ENCODE peak calls at places on chromosomes 7 and 10, in four cellular contexts. V is H9; A is naive thymus-derived CD8-positive, alpha-beta T cell; R is T-helper 1 cell. Y is an unnamed sample.

GRCh38 chr7:13032524-13032923 is 345.1 kb downstream of the ARL4A start:
- DNase-seq in V (peak; percentile 66), A (no peak), R (no peak), Y (no peak)

GRCh38 chr7:122803323-122803722 is 82.9 kb downstream of the CADPS2 start:
- DNase-seq in V (no peak), A (no peak), R (no peak), Y (no peak)

GRCh38 chr7:101179780-101180755 is at the start of gene NAT16:
- DNase-seq in V (no peak), A (no peak), R (no peak), Y (no peak)

GRCh38 chr7:131249483-131249882 is 78.2 kb upstream of the MKLN1 start:
- DNase-seq in V (no peak), A (no peak), R (no peak), Y (no peak)

GRCh38 chr10:22252801-22253577 is 35.2 kb upstream of the EBLN1 start:
- DNase-seq in V (peak; percentile 51), A (peak; percentile 24), R (peak; percentile 21), Y (no peak)

GRCh38 chr7:157271315-157271990 is 65.4 kb upstream of the DNAJB6 start:
- DNase-seq in V (no peak), A (no peak), R (no peak), Y (no peak)

GRCh38 chr7:132815696-132816334 is 239.5 kb upstream of the PLXNA4 start:
- DNase-seq in V (no peak), A (no peak), R (no peak), Y (no peak)

GRCh38 chr10:59335497-59335896 is 26.9 kb downstream of the FAM13C start:
- DNase-seq in V (no peak), A (no peak), R (no peak), Y (no peak)

GRCh38 chr10:22420787-22421517 is 75.7 kb downstream of the SPAG6 start:
- DNase-seq in V (no peak), A (no peak), R (no peak), Y (no peak)

GRCh38 chr7:30027065-30027456 is 559 bp upstream of the FKBP14 start:
- DNase-seq in V (no peak), A (no peak), R (peak; percentile 14), Y (peak; percentile 14)

GRCh38 chr10:21057436-21057835 is 160.3 kb upstream of the NEBL start:
- DNase-seq in V (no peak), A (no peak), R (no peak), Y (no peak)

GRCh38 chr7:12674861-12675260 is 12.6 kb upstream of the ARL4A start:
- DNase-seq in V (peak; percentile 50), A (peak; percentile 33), R (peak; percentile 32), Y (peak; percentile 24)

GRCh38 chr10:86113983-86114382 is 252.6 kb downstream of the GRID1 start:
- DNase-seq in V (peak; percentile 14), A (no peak), R (no peak), Y (no peak)

GRCh38 chr7:3095046-3095445 is 51.4 kb upstream of the CARD11 start:
- DNase-seq in V (no peak), A (peak; percentile 43), R (peak; percentile 37), Y (peak; percentile 5)

GRCh38 chr7:117110480-117111315 is 157.4 kb downstream of the ST7 start:
- DNase-seq in V (no peak), A (peak; percentile 24), R (peak; percentile 13), Y (no peak)

GRCh38 chr7:131331806-131332205 is 4.1 kb downstream of the MKLN1 start:
- DNase-seq in V (no peak), A (no peak), R (no peak), Y (no peak)

GRCh38 chr7:55546826-55547225 is 25.5 kb downstream of the VOPP1 start:
- DNase-seq in V (no peak), A (no peak), R (no peak), Y (no peak)